ENCODE peak calls at places on chromosomes 1 and 21, in seven cellular contexts. One of them, this sample, is unnamed.

GRCh38 chr1:235946570-235946981 is 79.9 kb upstream of the LYST start:
- DNase-seq in stomach: no peak
- DNase-seq in upper lobe of left lung: no peak
- DNase-seq in Caco-2: peak; percentile 29
- DNase-seq in cardiac fibroblast: peak; percentile 43
- DNase-seq in hepatocyte: no peak
- DNase-seq in A549: no peak
- DNase-seq in this sample: peak; percentile 95

GRCh38 chr1:196535727-196536126 is 72.5 kb downstream of the KCNT2 start:
- DNase-seq in Caco-2: peak; percentile 9
- DNase-seq in hepatocyte: no peak
- DNase-seq in stomach: no peak
- DNase-seq in A549: peak; percentile 65
- DNase-seq in cardiac fibroblast: peak; percentile 38
- DNase-seq in upper lobe of left lung: no peak
- DNase-seq in this sample: no peak

GRCh38 chr1:72649974-72650373 is 367.6 kb upstream of the NEGR1 start:
- DNase-seq in cardiac fibroblast: peak; percentile 34
- DNase-seq in hepatocyte: no peak
- DNase-seq in stomach: no peak
- DNase-seq in Caco-2: no peak
- DNase-seq in upper lobe of left lung: no peak
- DNase-seq in A549: no peak
- DNase-seq in this sample: peak; percentile 8

GRCh38 chr1:229108598-229109201 is 162.2 kb upstream of the RAB4A start:
- DNase-seq in stomach: peak; percentile 53
- DNase-seq in upper lobe of left lung: no peak
- DNase-seq in cardiac fibroblast: no peak
- DNase-seq in hepatocyte: peak; percentile 48
- DNase-seq in Caco-2: no peak
- DNase-seq in A549: no peak
- DNase-seq in this sample: no peak

GRCh38 chr1:161307892-161308638 is 1.7 kb downstream of the MPZ start:
- DNase-seq in Caco-2: no peak
- DNase-seq in A549: no peak
- DNase-seq in cardiac fibroblast: peak; percentile 77
- DNase-seq in upper lobe of left lung: no peak
- DNase-seq in hepatocyte: no peak
- DNase-seq in stomach: no peak
- DNase-seq in this sample: peak; percentile 13

GRCh38 chr1:212132040-212132439 is 96.5 kb downstream of the DTL start:
- DNase-seq in cardiac fibroblast: no peak
- DNase-seq in A549: no peak
- DNase-seq in Caco-2: no peak
- DNase-seq in stomach: no peak
- DNase-seq in hepatocyte: peak; percentile 26
- DNase-seq in upper lobe of left lung: no peak
- DNase-seq in this sample: no peak

GRCh38 chr1:3633344-3634058 is 8.7 kb downstream of the TPRG1L start:
- DNase-seq in hepatocyte: no peak
- DNase-seq in Caco-2: no peak
- DNase-seq in A549: no peak
- DNase-seq in upper lobe of left lung: peak; percentile 78
- DNase-seq in stomach: no peak
- DNase-seq in cardiac fibroblast: no peak
- DNase-seq in this sample: no peak

GRCh38 chr1:4564083-4564482 is 90.3 kb upstream of the AJAP1 start:
- DNase-seq in hepatocyte: no peak
- DNase-seq in stomach: no peak
- DNase-seq in upper lobe of left lung: no peak
- DNase-seq in Caco-2: no peak
- DNase-seq in A549: no peak
- DNase-seq in cardiac fibroblast: no peak
- DNase-seq in this sample: no peak

GRCh38 chr21:36976228-36976627 is 9.8 kb upstream of the HLCS start:
- DNase-seq in A549: no peak
- DNase-seq in upper lobe of left lung: no peak
- DNase-seq in cardiac fibroblast: no peak
- DNase-seq in stomach: no peak
- DNase-seq in hepatocyte: no peak
- DNase-seq in Caco-2: no peak
- DNase-seq in this sample: no peak

GRCh38 chr21:36980280-36981048 is 14.0 kb upstream of the HLCS start:
- DNase-seq in hepatocyte: peak; percentile 45
- DNase-seq in A549: no peak
- DNase-seq in Caco-2: peak; percentile 30
- DNase-seq in stomach: peak; percentile 52
- DNase-seq in upper lobe of left lung: peak; percentile 89
- DNase-seq in cardiac fibroblast: peak; percentile 45
- DNase-seq in this sample: no peak

GRCh38 chr21:36974851-36975192 is 8.4 kb upstream of the HLCS start:
- DNase-seq in stomach: no peak
- DNase-seq in Caco-2: no peak
- DNase-seq in upper lobe of left lung: no peak
- DNase-seq in A549: no peak
- DNase-seq in cardiac fibroblast: no peak
- DNase-seq in hepatocyte: no peak
- DNase-seq in this sample: no peak

GRCh38 chr21:36973986-36974850 is 7.7 kb upstream of the HLCS start:
- DNase-seq in A549: peak; percentile 21
- DNase-seq in upper lobe of left lung: no peak
- DNase-seq in Caco-2: no peak
- DNase-seq in cardiac fibroblast: no peak
- DNase-seq in stomach: no peak
- DNase-seq in hepatocyte: no peak
- DNase-seq in this sample: no peak

DNA sequence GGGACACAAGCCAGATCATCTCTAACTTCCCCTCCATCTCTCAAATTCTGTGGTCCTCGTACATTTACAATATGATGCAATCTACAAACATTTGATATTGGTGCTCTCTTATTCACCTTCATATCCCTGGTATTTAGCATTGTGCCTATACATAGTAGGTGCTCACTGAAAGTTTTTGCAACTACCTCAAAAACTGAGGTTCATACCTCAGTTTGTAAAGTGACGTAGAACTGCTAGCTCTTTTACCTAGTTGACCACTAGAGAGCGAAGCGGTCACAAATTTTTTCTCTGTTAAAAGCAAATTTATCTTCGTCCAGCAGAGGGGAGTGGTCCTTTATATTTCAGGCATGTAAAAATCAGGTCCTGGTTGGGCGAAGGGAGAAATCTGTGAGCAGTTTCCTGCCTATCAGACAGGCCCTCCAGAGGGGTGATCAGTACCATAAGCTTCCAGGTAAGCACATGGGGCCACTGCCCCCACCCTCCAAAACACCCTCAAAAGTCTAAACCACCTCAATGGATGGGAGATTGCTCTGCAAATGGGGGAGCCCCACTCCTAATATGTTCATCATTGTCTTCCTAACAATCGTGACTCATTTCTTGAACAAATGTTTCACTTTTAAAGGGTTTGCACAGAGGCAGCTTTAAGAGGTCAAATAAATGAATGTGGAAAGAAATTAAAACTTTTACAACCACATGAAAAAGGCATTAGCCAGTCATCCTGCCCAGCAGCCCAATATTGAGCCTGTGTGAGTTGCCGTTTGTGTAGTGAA is 10.6 kb upstream of the HLCS start:
- DNase-seq in upper lobe of left lung: no peak
- DNase-seq in Caco-2: peak; percentile 72
- DNase-seq in hepatocyte: peak; percentile 80
- DNase-seq in cardiac fibroblast: peak; percentile 87
- DNase-seq in stomach: no peak
- DNase-seq in A549: peak; percentile 84
- DNase-seq in this sample: peak; percentile 87
- H3K4me3 ChIP-seq in upper lobe of left lung: no peak overlapping the region
- H3K4me3 ChIP-seq in Caco-2: no peak overlapping the region
- H3K4me3 ChIP-seq in hepatocyte: no peak overlapping the region
- H3K4me3 ChIP-seq in cardiac fibroblast: peak overlapping the region; percentile 11
- H3K4me3 ChIP-seq in stomach: no peak overlapping the region
- H3K4me3 ChIP-seq in A549: no peak overlapping the region
- H3K4me3 ChIP-seq in this sample: no peak overlapping the region

DNA sequence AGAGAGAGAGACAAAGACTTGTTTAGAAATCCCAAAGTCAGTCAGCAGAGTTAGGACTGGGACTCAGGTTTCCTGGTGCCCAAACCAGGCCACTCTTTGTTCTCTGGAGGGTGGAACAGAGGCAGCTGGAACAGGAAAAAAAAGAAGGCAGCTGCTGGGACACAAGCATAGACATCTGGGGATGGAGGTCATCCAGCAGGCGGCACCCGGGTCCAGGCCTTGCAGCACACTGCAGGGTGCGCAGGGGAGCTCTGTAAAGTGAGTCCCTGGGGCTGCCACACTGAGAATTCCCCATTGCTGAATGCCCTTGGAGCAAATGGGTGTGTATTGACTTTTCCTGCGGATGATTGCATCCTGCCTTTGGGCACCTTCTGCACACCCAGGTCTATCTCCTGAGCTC is 222.9 kb upstream of the CSF3R start:
- DNase-seq in upper lobe of left lung: no peak
- DNase-seq in cardiac fibroblast: no peak
- DNase-seq in hepatocyte: no peak
- DNase-seq in stomach: no peak
- DNase-seq in Caco-2: no peak
- DNase-seq in A549: peak; percentile 20
- DNase-seq in this sample: no peak
- TF ChIP-seq CTCF in upper lobe of left lung: no peak
- TF ChIP-seq CTCF in cardiac fibroblast: no peak
- TF ChIP-seq CTCF in hepatocyte: no peak
- TF ChIP-seq CTCF in stomach: no peak
- TF ChIP-seq CTCF in Caco-2: no peak
- TF ChIP-seq CTCF in A549: no peak
- TF ChIP-seq CTCF in this sample: no peak

GRCh38 chr21:14538477-14538876 is 7.6 kb downstream of the SAMSN1 start:
- DNase-seq in stomach: no peak
- DNase-seq in hepatocyte: no peak
- DNase-seq in upper lobe of left lung: no peak
- DNase-seq in A549: no peak
- DNase-seq in cardiac fibroblast: no peak
- DNase-seq in Caco-2: no peak
- DNase-seq in this sample: no peak

GRCh38 chr21:14545906-14546480 is at the start of gene SAMSN1:
- DNase-seq in stomach: peak; percentile 34
- DNase-seq in hepatocyte: no peak
- DNase-seq in cardiac fibroblast: peak; percentile 80
- DNase-seq in Caco-2: no peak
- DNase-seq in A549: no peak
- DNase-seq in upper lobe of left lung: no peak
- DNase-seq in this sample: no peak

GRCh38 chr21:14541840-14542495 is 4.1 kb downstream of the SAMSN1 start:
- DNase-seq in upper lobe of left lung: no peak
- DNase-seq in Caco-2: no peak
- DNase-seq in hepatocyte: no peak
- DNase-seq in stomach: no peak
- DNase-seq in A549: no peak
- DNase-seq in cardiac fibroblast: peak; percentile 62
- DNase-seq in this sample: no peak

GRCh38 chr21:14543983-14544382 is 2.1 kb downstream of the SAMSN1 start:
- DNase-seq in upper lobe of left lung: no peak
- DNase-seq in A549: no peak
- DNase-seq in stomach: no peak
- DNase-seq in Caco-2: no peak
- DNase-seq in hepatocyte: no peak
- DNase-seq in cardiac fibroblast: no peak
- DNase-seq in this sample: no peak

GRCh38 chr21:14542638-14543037 is 3.5 kb downstream of the SAMSN1 start:
- DNase-seq in Caco-2: no peak
- DNase-seq in cardiac fibroblast: no peak
- DNase-seq in hepatocyte: no peak
- DNase-seq in A549: no peak
- DNase-seq in upper lobe of left lung: no peak
- DNase-seq in stomach: no peak
- DNase-seq in this sample: no peak
- H3K4me3 ChIP-seq in Caco-2: no peak overlapping the region
- H3K4me3 ChIP-seq in cardiac fibroblast: peak overlapping the region; percentile 8
- H3K4me3 ChIP-seq in hepatocyte: no peak overlapping the region
- H3K4me3 ChIP-seq in A549: no peak overlapping the region
- H3K4me3 ChIP-seq in upper lobe of left lung: no peak overlapping the region
- H3K4me3 ChIP-seq in stomach: no peak overlapping the region
- H3K4me3 ChIP-seq in this sample: no peak overlapping the region

GRCh38 chr1:24929876-24930702 is at the start of gene RUNX3:
- DNase-seq in A549: peak; percentile 71
- DNase-seq in cardiac fibroblast: no peak
- DNase-seq in Caco-2: peak; percentile 70
- DNase-seq in upper lobe of left lung: peak; percentile 96
- DNase-seq in hepatocyte: peak; percentile 45
- DNase-seq in stomach: peak; percentile 64
- DNase-seq in this sample: no peak
- TF ChIP-seq CTCF in A549: no peak
- TF ChIP-seq CTCF in cardiac fibroblast: no peak
- TF ChIP-seq CTCF in Caco-2: no peak
- TF ChIP-seq CTCF in upper lobe of left lung: peak; percentile 5
- TF ChIP-seq CTCF in hepatocyte: no peak
- TF ChIP-seq CTCF in stomach: no peak
- TF ChIP-seq CTCF in this sample: no peak

DNA sequence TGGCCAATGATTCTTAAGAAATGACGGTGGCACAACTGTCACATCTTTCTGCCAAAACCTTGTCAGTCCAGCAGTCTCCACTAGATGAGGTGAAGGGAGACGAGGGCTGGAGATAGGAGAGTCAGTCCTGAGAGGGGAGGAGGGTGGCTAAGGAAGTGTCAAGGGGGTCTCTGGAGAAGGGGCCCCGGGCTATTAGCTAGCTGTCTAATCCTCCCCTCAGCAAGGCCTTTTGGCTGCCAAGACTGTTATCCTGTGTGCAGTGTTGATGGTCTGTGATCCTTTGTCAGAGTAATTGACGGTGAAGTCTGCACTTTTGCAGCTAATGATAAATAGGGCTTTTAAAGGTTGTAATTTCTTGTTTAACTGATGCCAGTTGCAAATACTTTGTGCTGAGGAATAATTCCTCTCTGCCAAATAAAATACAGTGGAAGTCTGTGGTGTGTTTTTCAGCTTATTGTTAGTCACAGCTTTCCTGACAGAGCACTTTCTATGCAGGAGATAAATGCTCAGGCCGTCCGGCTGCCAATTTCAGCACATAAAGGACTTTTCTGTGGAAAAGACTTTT is 34.9 kb downstream of the PRRX1 start:
- DNase-seq in upper lobe of left lung: no peak
- DNase-seq in cardiac fibroblast: peak; percentile 77
- DNase-seq in Caco-2: no peak
- DNase-seq in A549: no peak
- DNase-seq in stomach: no peak
- DNase-seq in hepatocyte: no peak
- DNase-seq in this sample: peak; percentile 38
- H3K4me3 ChIP-seq in upper lobe of left lung: no peak overlapping the region
- H3K4me3 ChIP-seq in cardiac fibroblast: no peak overlapping the region
- H3K4me3 ChIP-seq in Caco-2: no peak overlapping the region
- H3K4me3 ChIP-seq in A549: no peak overlapping the region
- H3K4me3 ChIP-seq in stomach: no peak overlapping the region
- H3K4me3 ChIP-seq in hepatocyte: no peak overlapping the region
- H3K4me3 ChIP-seq in this sample: no peak overlapping the region

GRCh38 chr1:2055911-2056575 is 5.8 kb downstream of the PRKCZ start:
- DNase-seq in Caco-2: no peak
- DNase-seq in A549: no peak
- DNase-seq in cardiac fibroblast: no peak
- DNase-seq in hepatocyte: no peak
- DNase-seq in stomach: no peak
- DNase-seq in upper lobe of left lung: peak; percentile 74
- DNase-seq in this sample: no peak
- TF ChIP-seq CTCF in Caco-2: no peak
- TF ChIP-seq CTCF in A549: no peak
- TF ChIP-seq CTCF in cardiac fibroblast: no peak
- TF ChIP-seq CTCF in hepatocyte: no peak
- TF ChIP-seq CTCF in stomach: no peak
- TF ChIP-seq CTCF in upper lobe of left lung: no peak
- TF ChIP-seq CTCF in this sample: no peak

This sample was measured in fibroblast of villous mesenchyme.